ENCODE peak calls at places on chromosome 12, in seven cellular contexts. One of them, this sample, is unnamed.

GRCh38 chr12:95237315-95237714 is 19.7 kb downstream of the VEZT start:
- DNase-seq in dorsolateral prefrontal cortex: no peak
- DNase-seq in tibial nerve: no peak
- DNase-seq in CD4-positive, alpha-beta memory T cell: no peak
- DNase-seq in left ventricle myocardium inferior: no peak
- DNase-seq in psoas muscle: no peak
- DNase-seq in astrocyte of the spinal cord: no peak
- DNase-seq in this sample: no peak

GRCh38 chr12:12720052-12720451 is 2.9 kb downstream of the CDKN1B start:
- DNase-seq in dorsolateral prefrontal cortex: no peak
- DNase-seq in tibial nerve: no peak
- DNase-seq in CD4-positive, alpha-beta memory T cell: no peak
- DNase-seq in left ventricle myocardium inferior: no peak
- DNase-seq in psoas muscle: no peak
- DNase-seq in astrocyte of the spinal cord: peak
- DNase-seq in this sample: no peak

GRCh38 chr12:53060721-53061276 is 10.9 kb downstream of the TNS2 start:
- DNase-seq in dorsolateral prefrontal cortex: no peak
- DNase-seq in tibial nerve: no peak
- DNase-seq in CD4-positive, alpha-beta memory T cell: no peak
- DNase-seq in left ventricle myocardium inferior: no peak
- DNase-seq in psoas muscle: peak
- DNase-seq in astrocyte of the spinal cord: no peak
- DNase-seq in this sample: peak

GRCh38 chr12:51320311-51320694 is 3.7 kb downstream of the BIN2 start:
- DNase-seq in dorsolateral prefrontal cortex: no peak
- DNase-seq in tibial nerve: no peak
- DNase-seq in CD4-positive, alpha-beta memory T cell: no peak
- DNase-seq in left ventricle myocardium inferior: no peak
- DNase-seq in psoas muscle: no peak
- DNase-seq in astrocyte of the spinal cord: no peak
- DNase-seq in this sample: no peak

GRCh38 chr12:32780111-32780510 is 24.4 kb upstream of the YARS2 start:
- DNase-seq in dorsolateral prefrontal cortex: no peak
- DNase-seq in tibial nerve: no peak
- DNase-seq in CD4-positive, alpha-beta memory T cell: no peak
- DNase-seq in left ventricle myocardium inferior: no peak
- DNase-seq in psoas muscle: no peak
- DNase-seq in astrocyte of the spinal cord: peak
- DNase-seq in this sample: no peak

GRCh38 chr12:57543666-57544065 is 3.3 kb downstream of the DCTN2 start:
- DNase-seq in dorsolateral prefrontal cortex: no peak
- DNase-seq in tibial nerve: no peak
- DNase-seq in CD4-positive, alpha-beta memory T cell: no peak
- DNase-seq in left ventricle myocardium inferior: no peak
- DNase-seq in psoas muscle: no peak
- DNase-seq in astrocyte of the spinal cord: no peak
- DNase-seq in this sample: no peak

GRCh38 chr12:92047058-92047826 is 98.4 kb downstream of the BTG1 start:
- DNase-seq in dorsolateral prefrontal cortex: no peak
- DNase-seq in tibial nerve: no peak
- DNase-seq in CD4-positive, alpha-beta memory T cell: peak
- DNase-seq in left ventricle myocardium inferior: no peak
- DNase-seq in psoas muscle: no peak
- DNase-seq in astrocyte of the spinal cord: no peak
- DNase-seq in this sample: no peak

GRCh38 chr12:22858849-22859569 is 234.0 kb downstream of the ETNK1 start:
- DNase-seq in dorsolateral prefrontal cortex: no peak
- DNase-seq in tibial nerve: no peak
- DNase-seq in CD4-positive, alpha-beta memory T cell: no peak
- DNase-seq in left ventricle myocardium inferior: no peak
- DNase-seq in psoas muscle: no peak
- DNase-seq in astrocyte of the spinal cord: peak
- DNase-seq in this sample: no peak

GRCh38 chr12:52020539-52021336 is 14.0 kb downstream of the TAMALIN start:
- DNase-seq in dorsolateral prefrontal cortex: peak
- DNase-seq in tibial nerve: peak
- DNase-seq in CD4-positive, alpha-beta memory T cell: peak
- DNase-seq in left ventricle myocardium inferior: no peak
- DNase-seq in psoas muscle: no peak
- DNase-seq in astrocyte of the spinal cord: peak
- DNase-seq in this sample: peak

GRCh38 chr12:94930772-94931171 is 72.7 kb downstream of the NDUFA12 start:
- DNase-seq in dorsolateral prefrontal cortex: no peak
- DNase-seq in tibial nerve: no peak
- DNase-seq in CD4-positive, alpha-beta memory T cell: no peak
- DNase-seq in left ventricle myocardium inferior: no peak
- DNase-seq in psoas muscle: no peak
- DNase-seq in astrocyte of the spinal cord: no peak
- DNase-seq in this sample: no peak

GRCh38 chr12:68499616-68500015 is 111.1 kb upstream of the RAP1B start:
- DNase-seq in dorsolateral prefrontal cortex: no peak
- DNase-seq in tibial nerve: no peak
- DNase-seq in CD4-positive, alpha-beta memory T cell: no peak
- DNase-seq in left ventricle myocardium inferior: no peak
- DNase-seq in psoas muscle: no peak
- DNase-seq in astrocyte of the spinal cord: no peak
- DNase-seq in this sample: no peak

GRCh38 chr12:111768159-111768895 is 1.6 kb downstream of the ALDH2 start:
- DNase-seq in dorsolateral prefrontal cortex: no peak
- DNase-seq in tibial nerve: no peak
- DNase-seq in CD4-positive, alpha-beta memory T cell: no peak
- DNase-seq in left ventricle myocardium inferior: no peak
- DNase-seq in psoas muscle: no peak
- DNase-seq in astrocyte of the spinal cord: no peak
- DNase-seq in this sample: no peak

GRCh38 chr12:101877816-101878811 is 734 bp downstream of the DRAM1 start:
- DNase-seq in dorsolateral prefrontal cortex: no peak
- DNase-seq in tibial nerve: peak
- DNase-seq in CD4-positive, alpha-beta memory T cell: no peak
- DNase-seq in left ventricle myocardium inferior: peak
- DNase-seq in psoas muscle: peak
- DNase-seq in astrocyte of the spinal cord: peak
- DNase-seq in this sample: peak

DNA sequence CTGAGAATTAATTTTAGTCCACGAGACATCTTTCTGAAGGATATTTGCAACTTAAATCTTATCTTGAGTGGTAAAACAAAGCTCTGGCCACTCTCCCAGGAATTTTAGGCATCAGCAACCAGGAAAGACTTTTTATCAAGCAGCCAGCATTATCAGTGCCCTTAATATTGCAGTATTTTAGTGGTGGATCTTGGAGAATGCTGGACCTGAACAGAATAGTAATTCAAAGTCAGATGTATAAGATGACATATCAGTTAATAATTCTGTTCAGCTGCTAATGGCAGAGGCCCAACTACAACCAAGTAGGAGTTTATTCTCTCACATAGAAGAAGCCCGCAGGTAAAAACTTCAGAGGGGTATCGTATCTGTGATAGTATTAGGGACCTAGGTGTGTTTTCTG is 59.0 kb upstream of the CRY1 start:
- DNase-seq in dorsolateral prefrontal cortex: no peak
- DNase-seq in tibial nerve: no peak
- DNase-seq in CD4-positive, alpha-beta memory T cell: no peak
- DNase-seq in left ventricle myocardium inferior: no peak
- DNase-seq in psoas muscle: no peak
- DNase-seq in astrocyte of the spinal cord: peak
- DNase-seq in this sample: no peak
- H3K4me3 ChIP-seq in dorsolateral prefrontal cortex: no peak
- H3K4me3 ChIP-seq in tibial nerve: no peak
- H3K4me3 ChIP-seq in CD4-positive, alpha-beta memory T cell: no peak
- H3K4me3 ChIP-seq in left ventricle myocardium inferior: no peak
- H3K4me3 ChIP-seq in psoas muscle: no peak
- H3K4me3 ChIP-seq in astrocyte of the spinal cord: no peak
- H3K4me3 ChIP-seq in this sample: no peak

GRCh38 chr12:103556890-103557667 is 30.0 kb upstream of the STAB2 start:
- DNase-seq in dorsolateral prefrontal cortex: no peak
- DNase-seq in tibial nerve: peak
- DNase-seq in CD4-positive, alpha-beta memory T cell: no peak
- DNase-seq in left ventricle myocardium inferior: no peak
- DNase-seq in psoas muscle: no peak
- DNase-seq in astrocyte of the spinal cord: no peak
- DNase-seq in this sample: no peak

GRCh38 chr12:103566398-103566797 is 20.7 kb upstream of the STAB2 start:
- DNase-seq in dorsolateral prefrontal cortex: no peak
- DNase-seq in tibial nerve: no peak
- DNase-seq in CD4-positive, alpha-beta memory T cell: no peak
- DNase-seq in left ventricle myocardium inferior: no peak
- DNase-seq in psoas muscle: no peak
- DNase-seq in astrocyte of the spinal cord: no peak
- DNase-seq in this sample: no peak

GRCh38 chr12:103561174-103561573 is 25.9 kb upstream of the STAB2 start:
- DNase-seq in dorsolateral prefrontal cortex: no peak
- DNase-seq in tibial nerve: no peak
- DNase-seq in CD4-positive, alpha-beta memory T cell: no peak
- DNase-seq in left ventricle myocardium inferior: no peak
- DNase-seq in psoas muscle: no peak
- DNase-seq in astrocyte of the spinal cord: peak
- DNase-seq in this sample: no peak

GRCh38 chr12:103558879-103559278 is 28.2 kb upstream of the STAB2 start:
- DNase-seq in dorsolateral prefrontal cortex: no peak
- DNase-seq in tibial nerve: no peak
- DNase-seq in CD4-positive, alpha-beta memory T cell: no peak
- DNase-seq in left ventricle myocardium inferior: no peak
- DNase-seq in psoas muscle: no peak
- DNase-seq in astrocyte of the spinal cord: no peak
- DNase-seq in this sample: no peak

DNA sequence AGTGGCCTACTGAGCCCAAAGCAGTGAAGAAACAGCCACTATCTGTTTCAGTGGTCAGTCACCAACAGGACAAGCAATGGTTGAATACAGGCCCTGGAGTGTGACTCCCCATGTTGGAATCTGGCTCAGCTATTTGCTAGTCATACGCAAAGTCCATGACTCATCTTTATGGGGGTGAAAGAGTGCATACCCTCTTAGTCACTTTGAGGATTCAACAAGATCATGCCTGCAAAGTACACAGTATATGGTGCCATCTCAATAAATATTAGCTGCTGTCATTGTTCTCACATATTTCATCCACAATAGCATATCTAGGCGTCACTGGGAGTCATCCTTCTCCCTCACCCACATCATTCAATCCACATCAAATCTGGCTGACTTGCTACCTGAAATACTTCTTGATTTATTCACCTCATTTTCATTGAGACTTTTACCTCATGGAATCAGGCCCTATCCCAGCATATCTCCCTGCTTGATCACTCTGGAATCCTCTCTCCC is 26.4 kb upstream of the STAB2 start:
- DNase-seq in dorsolateral prefrontal cortex: no peak
- DNase-seq in tibial nerve: no peak
- DNase-seq in CD4-positive, alpha-beta memory T cell: no peak
- DNase-seq in left ventricle myocardium inferior: no peak
- DNase-seq in psoas muscle: no peak
- DNase-seq in astrocyte of the spinal cord: peak
- DNase-seq in this sample: no peak
- H3K4me3 ChIP-seq in dorsolateral prefrontal cortex: no peak
- H3K4me3 ChIP-seq in tibial nerve: no peak
- H3K4me3 ChIP-seq in CD4-positive, alpha-beta memory T cell: no peak
- H3K4me3 ChIP-seq in left ventricle myocardium inferior: no peak
- H3K4me3 ChIP-seq in psoas muscle: no peak
- H3K4me3 ChIP-seq in astrocyte of the spinal cord: no peak
- H3K4me3 ChIP-seq in this sample: no peak

GRCh38 chr12:6361834-6362233 is 13.5 kb downstream of the SCNN1A start:
- DNase-seq in dorsolateral prefrontal cortex: no peak
- DNase-seq in tibial nerve: no peak
- DNase-seq in CD4-positive, alpha-beta memory T cell: no peak
- DNase-seq in left ventricle myocardium inferior: peak
- DNase-seq in psoas muscle: no peak
- DNase-seq in astrocyte of the spinal cord: peak
- DNase-seq in this sample: no peak

GRCh38 chr12:6363330-6364036 is 11.9 kb downstream of the SCNN1A start:
- DNase-seq in dorsolateral prefrontal cortex: no peak
- DNase-seq in tibial nerve: no peak
- DNase-seq in CD4-positive, alpha-beta memory T cell: peak
- DNase-seq in left ventricle myocardium inferior: peak
- DNase-seq in psoas muscle: peak
- DNase-seq in astrocyte of the spinal cord: peak
- DNase-seq in this sample: peak

GRCh38 chr12:6363010-6363329 is 12.4 kb downstream of the SCNN1A start:
- DNase-seq in dorsolateral prefrontal cortex: no peak
- DNase-seq in tibial nerve: no peak
- DNase-seq in CD4-positive, alpha-beta memory T cell: no peak
- DNase-seq in left ventricle myocardium inferior: no peak
- DNase-seq in psoas muscle: no peak
- DNase-seq in astrocyte of the spinal cord: no peak
- DNase-seq in this sample: peak

GRCh38 chr12:6362383-6362782 is 13.0 kb downstream of the SCNN1A start:
- DNase-seq in dorsolateral prefrontal cortex: no peak
- DNase-seq in tibial nerve: no peak
- DNase-seq in CD4-positive, alpha-beta memory T cell: no peak
- DNase-seq in left ventricle myocardium inferior: no peak
- DNase-seq in psoas muscle: no peak
- DNase-seq in astrocyte of the spinal cord: no peak
- DNase-seq in this sample: peak

GRCh38 chr12:6364037-6364360 is 11.4 kb downstream of the SCNN1A start:
- DNase-seq in dorsolateral prefrontal cortex: no peak
- DNase-seq in tibial nerve: peak
- DNase-seq in CD4-positive, alpha-beta memory T cell: no peak
- DNase-seq in left ventricle myocardium inferior: peak
- DNase-seq in psoas muscle: no peak
- DNase-seq in astrocyte of the spinal cord: no peak
- DNase-seq in this sample: no peak
- H3K4me3 ChIP-seq in dorsolateral prefrontal cortex: peak
- H3K4me3 ChIP-seq in tibial nerve: peak
- H3K4me3 ChIP-seq in CD4-positive, alpha-beta memory T cell: peak
- H3K4me3 ChIP-seq in left ventricle myocardium inferior: peak
- H3K4me3 ChIP-seq in psoas muscle: peak
- H3K4me3 ChIP-seq in astrocyte of the spinal cord: no peak
- H3K4me3 ChIP-seq in this sample: peak

GRCh38 chr12:87812711-87813110 is 216.5 kb downstream of the C12orf50 start:
- DNase-seq in dorsolateral prefrontal cortex: no peak
- DNase-seq in tibial nerve: no peak
- DNase-seq in CD4-positive, alpha-beta memory T cell: no peak
- DNase-seq in left ventricle myocardium inferior: no peak
- DNase-seq in psoas muscle: no peak
- DNase-seq in astrocyte of the spinal cord: peak
- DNase-seq in this sample: no peak
- H3K4me3 ChIP-seq in dorsolateral prefrontal cortex: no peak
- H3K4me3 ChIP-seq in tibial nerve: no peak
- H3K4me3 ChIP-seq in CD4-positive, alpha-beta memory T cell: no peak
- H3K4me3 ChIP-seq in left ventricle myocardium inferior: no peak
- H3K4me3 ChIP-seq in psoas muscle: no peak
- H3K4me3 ChIP-seq in astrocyte of the spinal cord: no peak
- H3K4me3 ChIP-seq in this sample: no peak

GRCh38 chr12:121861549-121862254 is 3.0 kb upstream of the HPD start:
- DNase-seq in dorsolateral prefrontal cortex: no peak
- DNase-seq in tibial nerve: no peak
- DNase-seq in CD4-positive, alpha-beta memory T cell: no peak
- DNase-seq in left ventricle myocardium inferior: no peak
- DNase-seq in psoas muscle: no peak
- DNase-seq in astrocyte of the spinal cord: peak
- DNase-seq in this sample: no peak
- H3K4me3 ChIP-seq in dorsolateral prefrontal cortex: no peak
- H3K4me3 ChIP-seq in tibial nerve: no peak
- H3K4me3 ChIP-seq in CD4-positive, alpha-beta memory T cell: no peak
- H3K4me3 ChIP-seq in left ventricle myocardium inferior: no peak
- H3K4me3 ChIP-seq in psoas muscle: no peak
- H3K4me3 ChIP-seq in astrocyte of the spinal cord: no peak
- H3K4me3 ChIP-seq in this sample: no peak